ENCODE peak calls at places on chromosomes 4 and X, in seven cellular contexts. R is tibial artery; Q is fibroblast of lung; X is HTR-8/SVneo; N is stimulated activated CD4-positive, alpha-beta T cell treated with anti-CD3 and anti-CD28 coated beads, Interleukin-4, amount 100 ng/mL, for 48 hours; F is activated gamma-delta T cell treated with Interleukin-2 at 50 U/mL for 16 hours; S is cardiac fibroblast. C is an unnamed sample.

GRCh38 chr4:4344915-4345527 is 41.9 kb upstream of the NSG1 start:
- DNase-seq in R (no peak), Q (no peak), S (no peak), F (no peak), N (no peak), X (no peak), C (no peak)

GRCh38 chrX:129606918-129607317 is 47.8 kb downstream of the APLN start:
- DNase-seq in R (no peak), Q (peak; percentile 56), F (peak; percentile 53), S (peak; percentile 62), X (peak; percentile 22), N (peak; percentile 20), C (peak; percentile 35)

GRCh38 chr4:39814403-39815185 is 116.7 kb downstream of the UBE2K start:
- DNase-seq in N (no peak), S (peak; percentile 34), F (peak; percentile 5), Q (peak; percentile 46), R (no peak), X (peak; percentile 41), C (no peak)

GRCh38 chr4:156388826-156389225 is 435.2 kb upstream of the CTSO start:
- DNase-seq in S (peak; percentile 74), F (no peak), Q (peak; percentile 17), R (no peak), X (peak; percentile 24), N (no peak), C (no peak)

GRCh38 chrX:103774070-103774642 is 2.5 kb upstream of the PLP1 start:
- DNase-seq in X (peak; percentile 6), R (no peak), F (no peak), Q (peak; percentile 74), S (peak; percentile 73), N (no peak), C (no peak)

GRCh38 chr4:25172964-25173917 is 13.0 kb upstream of the SEPSECS start:
- DNase-seq in Q (peak; percentile 99), S (peak; percentile 99), N (no peak), R (peak; percentile 71), F (no peak), X (peak; percentile 71), C (peak; percentile 54)

GRCh38 chrX:45557390-45557789 is 356.7 kb upstream of the DIPK2B start:
- DNase-seq in N (no peak), S (peak; percentile 18), Q (peak; percentile 17), R (no peak), X (no peak), F (no peak), C (no peak)

GRCh38 chr4:40333921-40334352 is 1.2 kb upstream of the CHRNA9 start:
- DNase-seq in N (no peak), S (peak; percentile 73), R (no peak), F (no peak), X (peak; percentile 82), Q (peak; percentile 84), C (no peak)

GRCh38 chr4:61556277-61556676 is 356.2 kb downstream of the ADGRL3 start:
- DNase-seq in S (no peak), Q (no peak), F (no peak), X (no peak), R (no peak), N (no peak), C (no peak)

GRCh38 chr4:81404294-81404693 is 67.4 kb downstream of the RASGEF1B start:
- DNase-seq in F (no peak), N (no peak), Q (peak; percentile 15), S (no peak), R (no peak), X (no peak), C (no peak)

GRCh38 chrX:45479196-45479834 is 278.6 kb upstream of the DIPK2B start:
- DNase-seq in F (no peak), N (no peak), Q (peak; percentile 92), S (peak; percentile 92), R (no peak), X (peak; percentile 3), C (no peak)

GRCh38 chr4:147811878-147812277 is 80.0 kb downstream of the ARHGAP10 start:
- DNase-seq in S (no peak), Q (no peak), N (no peak), X (no peak), R (no peak), F (no peak), C (no peak)

GRCh38 chr4:129751646-129752045 is 655.7 kb downstream of the C4orf33 start:
- DNase-seq in S (no peak), F (no peak), X (no peak), R (no peak), Q (no peak), N (no peak), C (no peak)

GRCh38 chrX:38028300-38028699 is 21.9 kb downstream of the SYTL5 start:
- DNase-seq in X (no peak), R (no peak), Q (no peak), S (no peak), N (no peak), F (no peak), C (no peak)

GRCh38 chr4:74390677-74391076 is 25.7 kb downstream of the EREG start:
- DNase-seq in R (no peak), Q (no peak), N (no peak), F (no peak), X (no peak), S (no peak), C (no peak)

GRCh38 chr4:69773443-69773842 is 13.0 kb upstream of the SULT1B1 start:
- DNase-seq in F (no peak), R (no peak), N (no peak), S (no peak), Q (no peak), X (no peak), C (no peak)

GRCh38 chrX:46179748-46180147 is 365.5 kb downstream of the ZNF674 start:
- DNase-seq in N (no peak), S (no peak), R (no peak), F (no peak), Q (no peak), X (no peak), C (no peak)

GRCh38 chr4:52376107-52376704 is 282.9 kb downstream of the USP46 start:
- DNase-seq in N (peak; percentile 1), X (no peak), S (peak; percentile 67), F (no peak), R (no peak), Q (peak; percentile 68), C (no peak)

GRCh38 chr4:142690764-142691163 is 155.3 kb downstream of the INPP4B start:
- DNase-seq in X (no peak), S (no peak), N (no peak), Q (no peak), F (no peak), R (no peak), C (no peak)

GRCh38 chrX:126985960-126986359 is 166.4 kb downstream of the PRR32 start:
- DNase-seq in S (no peak), R (no peak), F (no peak), Q (no peak), X (no peak), N (no peak), C (no peak)

GRCh38 chr4:21203416-21203815 is 503.2 kb downstream of the PACRGL start:
- DNase-seq in X (no peak), R (no peak), S (no peak), Q (no peak), N (no peak), F (no peak), C (no peak)

GRCh38 chrX:10243056-10243455 is 86.3 kb downstream of the CLCN4 start:
- DNase-seq in R (no peak), S (no peak), F (no peak), N (no peak), Q (peak; percentile 33), X (no peak), C (no peak)

GRCh38 chr4:15488136-15488535 is 18.5 kb downstream of the CC2D2A start:
- DNase-seq in X (no peak), N (no peak), S (peak; percentile 15), F (no peak), Q (peak; percentile 66), R (no peak), C (no peak)

GRCh38 chr4:17688011-17688441 is 73.6 kb downstream of the MED28 start:
- DNase-seq in S (no peak), R (no peak), Q (no peak), N (no peak), X (no peak), F (no peak), C (no peak)

GRCh38 chr4:163492951-163493504 is 1.5 kb upstream of the TMA16 start:
- DNase-seq in S (no peak), X (no peak), F (no peak), R (no peak), Q (no peak), N (no peak), C (no peak)

GRCh38 chr4:926538-926937 is 5.6 kb downstream of the GAK start:
- DNase-seq in F (no peak), X (no peak), Q (peak; percentile 12), R (peak; percentile 23), N (no peak), S (no peak), C (no peak)

GRCh38 chr4:71537551-71538065 is 198.8 kb downstream of the SLC4A4 start:
- DNase-seq in Q (no peak), X (no peak), S (no peak), R (no peak), F (no peak), N (no peak), C (no peak)

GRCh38 chr4:105990933-105991332 is 95.7 kb downstream of the NPNT start:
- DNase-seq in Q (peak; percentile 10), N (no peak), X (no peak), S (peak; percentile 74), R (peak; percentile 88), F (no peak), C (peak; percentile 95)

GRCh38 chr4:159297088-159297487 is 194.2 kb downstream of the RAPGEF2 start:
- DNase-seq in R (no peak), F (no peak), X (no peak), Q (peak; percentile 33), N (no peak), S (no peak), C (no peak)

GRCh38 chr4:101022151-101023024 is 324.9 kb downstream of the PPP3CA start:
- DNase-seq in S (peak; percentile 41), F (no peak), R (no peak), N (no peak), X (no peak), Q (peak; percentile 17), C (no peak)

GRCh38 chr4:162891788-162892707 is 274.6 kb downstream of the NAF1 start:
- DNase-seq in R (no peak), Q (no peak), N (no peak), F (no peak), X (no peak), S (peak; percentile 0), C (no peak)

GRCh38 chrX:19548279-19548678 is 33.0 kb upstream of the MAP3K15 start:
- DNase-seq in F (no peak), S (no peak), Q (no peak), X (no peak), R (no peak), N (no peak), C (no peak)

GRCh38 chrX:153634832-153635231 is 12.2 kb upstream of the DUSP9 start:
- DNase-seq in R (no peak), S (no peak), X (no peak), Q (no peak), F (no peak), N (no peak), C (no peak)

GRCh38 chrX:104166735-104167436 is 633 bp downstream of the FAM199X start:
- DNase-seq in S (no peak), N (no peak), R (no peak), X (no peak), F (no peak), Q (no peak), C (no peak)

GRCh38 chr4:4521069-4521468 is 20.8 kb downstream of the STX18 start:
- DNase-seq in X (no peak), S (no peak), N (no peak), F (no peak), R (no peak), Q (no peak), C (no peak)

C was measured in heart left ventricle.